ENCODE peak calls at places on chromosomes 4 and X, in nine cellular contexts. One of them, this sample, is unnamed.

GRCh38 chrX:40938418-40938817 is 146.8 kb upstream of the USP9X start:
- DNase-seq in lower leg skin: no peak
- DNase-seq in GM12865: no peak
- DNase-seq in HCT116: no peak
- DNase-seq in DND-41: no peak
- DNase-seq in fibroblast of pulmonary artery: peak; percentile 30
- DNase-seq in lower lobe of right lung: no peak
- DNase-seq in GM06990: no peak
- DNase-seq in endodermal cell: no peak
- DNase-seq in this sample: no peak

GRCh38 chr4:67083496-67083895 is 461.8 kb downstream of the CENPC start:
- DNase-seq in fibroblast of pulmonary artery: no peak
- DNase-seq in DND-41: no peak
- DNase-seq in GM06990: no peak
- DNase-seq in GM12865: no peak
- DNase-seq in HCT116: no peak
- DNase-seq in endodermal cell: no peak
- DNase-seq in lower lobe of right lung: no peak
- DNase-seq in lower leg skin: no peak
- DNase-seq in this sample: no peak

GRCh38 chr4:84578540-84579409 is 4.2 kb upstream of the CDS1 start:
- DNase-seq in fibroblast of pulmonary artery: peak; percentile 72
- DNase-seq in GM06990: no peak
- DNase-seq in DND-41: no peak
- DNase-seq in HCT116: peak; percentile 51
- DNase-seq in GM12865: peak; percentile 41
- DNase-seq in lower lobe of right lung: no peak
- DNase-seq in endodermal cell: peak; percentile 70
- DNase-seq in lower leg skin: no peak
- DNase-seq in this sample: peak; percentile 11

GRCh38 chr4:6955261-6955911 is 45.8 kb downstream of the TBC1D14 start:
- DNase-seq in lower lobe of right lung: peak; percentile 81
- DNase-seq in fibroblast of pulmonary artery: no peak
- DNase-seq in GM06990: no peak
- DNase-seq in HCT116: no peak
- DNase-seq in DND-41: no peak
- DNase-seq in GM12865: no peak
- DNase-seq in endodermal cell: peak; percentile 56
- DNase-seq in lower leg skin: peak; percentile 79
- DNase-seq in this sample: no peak

GRCh38 chr4:142016031-142016430 is 379.6 kb downstream of the IL15 start:
- DNase-seq in DND-41: no peak
- DNase-seq in endodermal cell: no peak
- DNase-seq in lower leg skin: no peak
- DNase-seq in lower lobe of right lung: no peak
- DNase-seq in GM12865: no peak
- DNase-seq in HCT116: no peak
- DNase-seq in GM06990: no peak
- DNase-seq in fibroblast of pulmonary artery: no peak
- DNase-seq in this sample: no peak

GRCh38 chr4:169956441-169956840 is 69.8 kb downstream of the MFAP3L start:
- DNase-seq in DND-41: no peak
- DNase-seq in HCT116: no peak
- DNase-seq in lower lobe of right lung: no peak
- DNase-seq in GM06990: no peak
- DNase-seq in endodermal cell: no peak
- DNase-seq in lower leg skin: no peak
- DNase-seq in fibroblast of pulmonary artery: no peak
- DNase-seq in GM12865: no peak
- DNase-seq in this sample: no peak

GRCh38 chr4:8537041-8537461 is 43.1 kb upstream of the GPR78 start:
- DNase-seq in GM12865: peak; percentile 92
- DNase-seq in HCT116: peak; percentile 58
- DNase-seq in lower leg skin: peak; percentile 90
- DNase-seq in fibroblast of pulmonary artery: peak; percentile 75
- DNase-seq in DND-41: no peak
- DNase-seq in GM06990: peak; percentile 57
- DNase-seq in lower lobe of right lung: no peak
- DNase-seq in endodermal cell: no peak
- DNase-seq in this sample: peak; percentile 43

GRCh38 chr4:109398928-109399327 is 34.7 kb upstream of the SEC24B start:
- DNase-seq in fibroblast of pulmonary artery: no peak
- DNase-seq in lower leg skin: no peak
- DNase-seq in lower lobe of right lung: no peak
- DNase-seq in HCT116: no peak
- DNase-seq in GM12865: no peak
- DNase-seq in endodermal cell: no peak
- DNase-seq in DND-41: no peak
- DNase-seq in GM06990: no peak
- DNase-seq in this sample: no peak

GRCh38 chr4:123573866-123574508 is 177.4 kb downstream of the SPRY1 start:
- DNase-seq in lower leg skin: no peak
- DNase-seq in endodermal cell: no peak
- DNase-seq in lower lobe of right lung: no peak
- DNase-seq in HCT116: no peak
- DNase-seq in DND-41: no peak
- DNase-seq in GM12865: peak; percentile 22
- DNase-seq in GM06990: no peak
- DNase-seq in fibroblast of pulmonary artery: no peak
- DNase-seq in this sample: no peak

GRCh38 chr4:47154816-47155370 is 123.5 kb downstream of the GABRB1 start:
- DNase-seq in fibroblast of pulmonary artery: no peak
- DNase-seq in endodermal cell: peak; percentile 49
- DNase-seq in lower leg skin: no peak
- DNase-seq in GM06990: no peak
- DNase-seq in HCT116: no peak
- DNase-seq in GM12865: no peak
- DNase-seq in DND-41: no peak
- DNase-seq in lower lobe of right lung: no peak
- DNase-seq in this sample: no peak

GRCh38 chr4:96352051-96352517 is 512.2 kb downstream of the PDHA2 start:
- DNase-seq in HCT116: peak; percentile 34
- DNase-seq in GM06990: no peak
- DNase-seq in lower lobe of right lung: no peak
- DNase-seq in GM12865: peak; percentile 6
- DNase-seq in lower leg skin: no peak
- DNase-seq in endodermal cell: peak; percentile 63
- DNase-seq in DND-41: peak; percentile 54
- DNase-seq in fibroblast of pulmonary artery: peak; percentile 63
- DNase-seq in this sample: no peak

GRCh38 chrX:96703816-96704215 is 19.2 kb downstream of the DIAPH2 start:
- DNase-seq in lower leg skin: no peak
- DNase-seq in HCT116: no peak
- DNase-seq in GM12865: no peak
- DNase-seq in DND-41: no peak
- DNase-seq in endodermal cell: peak; percentile 54
- DNase-seq in lower lobe of right lung: no peak
- DNase-seq in GM06990: no peak
- DNase-seq in fibroblast of pulmonary artery: no peak
- DNase-seq in this sample: no peak

GRCh38 chrX:71144651-71145050 is at the start of gene NLGN3:
- DNase-seq in GM06990: no peak
- DNase-seq in lower leg skin: no peak
- DNase-seq in fibroblast of pulmonary artery: no peak
- DNase-seq in lower lobe of right lung: no peak
- DNase-seq in DND-41: no peak
- DNase-seq in endodermal cell: peak; percentile 66
- DNase-seq in HCT116: no peak
- DNase-seq in GM12865: no peak
- DNase-seq in this sample: no peak

GRCh38 chr4:123093247-123093646 is 170.8 kb upstream of the NUDT6 start:
- DNase-seq in lower leg skin: no peak
- DNase-seq in lower lobe of right lung: no peak
- DNase-seq in fibroblast of pulmonary artery: no peak
- DNase-seq in GM12865: no peak
- DNase-seq in endodermal cell: no peak
- DNase-seq in GM06990: no peak
- DNase-seq in HCT116: no peak
- DNase-seq in DND-41: no peak
- DNase-seq in this sample: no peak

GRCh38 chr4:164357957-164358356 is 396.0 kb upstream of the SMIM31 start:
- DNase-seq in GM12865: no peak
- DNase-seq in DND-41: no peak
- DNase-seq in fibroblast of pulmonary artery: no peak
- DNase-seq in endodermal cell: no peak
- DNase-seq in HCT116: no peak
- DNase-seq in lower leg skin: no peak
- DNase-seq in GM06990: no peak
- DNase-seq in lower lobe of right lung: no peak
- DNase-seq in this sample: no peak

GRCh38 chr4:41256740-41257256 is at the start of gene UCHL1:
- DNase-seq in HCT116: no peak
- DNase-seq in GM06990: peak; percentile 88
- DNase-seq in endodermal cell: peak; percentile 98
- DNase-seq in lower leg skin: no peak
- DNase-seq in DND-41: no peak
- DNase-seq in fibroblast of pulmonary artery: peak; percentile 85
- DNase-seq in lower lobe of right lung: no peak
- DNase-seq in GM12865: peak; percentile 93
- DNase-seq in this sample: peak; percentile 71

GRCh38 chr4:19021617-19022016 is 1000.1 kb upstream of the LCORL start:
- DNase-seq in GM12865: no peak
- DNase-seq in GM06990: no peak
- DNase-seq in fibroblast of pulmonary artery: no peak
- DNase-seq in lower lobe of right lung: no peak
- DNase-seq in lower leg skin: no peak
- DNase-seq in HCT116: no peak
- DNase-seq in endodermal cell: no peak
- DNase-seq in DND-41: no peak
- DNase-seq in this sample: no peak

GRCh38 chrX:1291110-1291740 is 22.6 kb downstream of the CSF2RA start:
- DNase-seq in HCT116: no peak
- DNase-seq in lower lobe of right lung: no peak
- DNase-seq in endodermal cell: no peak
- DNase-seq in fibroblast of pulmonary artery: no peak
- DNase-seq in GM12865: no peak
- DNase-seq in DND-41: no peak
- DNase-seq in GM06990: no peak
- DNase-seq in lower leg skin: no peak
- DNase-seq in this sample: no peak

GRCh38 chr4:38867478-38868054 is at the start of gene FAM114A1:
- DNase-seq in HCT116: no peak
- DNase-seq in DND-41: no peak
- DNase-seq in GM12865: peak; percentile 70
- DNase-seq in fibroblast of pulmonary artery: peak; percentile 84
- DNase-seq in endodermal cell: peak; percentile 88
- DNase-seq in GM06990: peak; percentile 76
- DNase-seq in lower leg skin: peak; percentile 94
- DNase-seq in lower lobe of right lung: peak; percentile 86
- DNase-seq in this sample: no peak

GRCh38 chr4:84837751-84838150 is 128.7 kb downstream of the WDFY3 start:
- DNase-seq in DND-41: no peak
- DNase-seq in fibroblast of pulmonary artery: peak; percentile 9
- DNase-seq in GM06990: no peak
- DNase-seq in lower leg skin: no peak
- DNase-seq in HCT116: no peak
- DNase-seq in endodermal cell: no peak
- DNase-seq in GM12865: no peak
- DNase-seq in lower lobe of right lung: no peak
- DNase-seq in this sample: no peak

GRCh38 chr4:31104033-31104432 is 383.9 kb downstream of the PCDH7 start:
- DNase-seq in lower lobe of right lung: no peak
- DNase-seq in GM06990: no peak
- DNase-seq in GM12865: no peak
- DNase-seq in HCT116: no peak
- DNase-seq in endodermal cell: no peak
- DNase-seq in fibroblast of pulmonary artery: no peak
- DNase-seq in lower leg skin: no peak
- DNase-seq in DND-41: no peak
- DNase-seq in this sample: no peak
- H3K4me3 ChIP-seq in lower lobe of right lung: no peak overlapping the region
- H3K4me3 ChIP-seq in GM06990: no peak overlapping the region
- H3K4me3 ChIP-seq in GM12865: no peak overlapping the region
- H3K4me3 ChIP-seq in HCT116: no peak overlapping the region
- H3K4me3 ChIP-seq in endodermal cell: no peak overlapping the region
- H3K4me3 ChIP-seq in fibroblast of pulmonary artery: no peak overlapping the region
- H3K4me3 ChIP-seq in lower leg skin: no peak overlapping the region
- H3K4me3 ChIP-seq in DND-41: no peak overlapping the region
- H3K4me3 ChIP-seq in this sample: no peak overlapping the region

GRCh38 chr4:151049430-151049884 is 34.4 kb upstream of the LRBA start:
- DNase-seq in endodermal cell: peak; percentile 96
- DNase-seq in DND-41: no peak
- DNase-seq in GM12865: no peak
- DNase-seq in lower lobe of right lung: no peak
- DNase-seq in HCT116: no peak
- DNase-seq in GM06990: no peak
- DNase-seq in fibroblast of pulmonary artery: no peak
- DNase-seq in lower leg skin: peak; percentile 29
- DNase-seq in this sample: no peak
- TF ChIP-seq CTCF in endodermal cell: peak; percentile 15
- TF ChIP-seq CTCF in DND-41: no peak
- TF ChIP-seq CTCF in GM12865: no peak
- TF ChIP-seq CTCF in lower lobe of right lung: no peak
- TF ChIP-seq CTCF in HCT116: no peak
- TF ChIP-seq CTCF in GM06990: no peak
- TF ChIP-seq CTCF in fibroblast of pulmonary artery: no peak
- TF ChIP-seq CTCF in lower leg skin: no peak
- TF ChIP-seq CTCF in this sample: no peak

GRCh38 chrX:103063191-103063845 is 653 bp downstream of the BEX1 start:
- DNase-seq in HCT116: no peak
- DNase-seq in GM12865: no peak
- DNase-seq in fibroblast of pulmonary artery: peak; percentile 55
- DNase-seq in lower lobe of right lung: no peak
- DNase-seq in DND-41: no peak
- DNase-seq in GM06990: no peak
- DNase-seq in lower leg skin: no peak
- DNase-seq in endodermal cell: peak; percentile 81
- DNase-seq in this sample: peak; percentile 11
- H3K4me3 ChIP-seq in HCT116: no peak overlapping the region
- H3K4me3 ChIP-seq in GM12865: no peak overlapping the region
- H3K4me3 ChIP-seq in fibroblast of pulmonary artery: peak overlapping the region; percentile 46
- H3K4me3 ChIP-seq in lower lobe of right lung: peak overlapping the region; percentile 40
- H3K4me3 ChIP-seq in DND-41: no peak overlapping the region
- H3K4me3 ChIP-seq in GM06990: no peak overlapping the region
- H3K4me3 ChIP-seq in lower leg skin: no peak overlapping the region
- H3K4me3 ChIP-seq in endodermal cell: peak overlapping the region; percentile 69
- H3K4me3 ChIP-seq in this sample: peak overlapping the region; percentile 11

DNA sequence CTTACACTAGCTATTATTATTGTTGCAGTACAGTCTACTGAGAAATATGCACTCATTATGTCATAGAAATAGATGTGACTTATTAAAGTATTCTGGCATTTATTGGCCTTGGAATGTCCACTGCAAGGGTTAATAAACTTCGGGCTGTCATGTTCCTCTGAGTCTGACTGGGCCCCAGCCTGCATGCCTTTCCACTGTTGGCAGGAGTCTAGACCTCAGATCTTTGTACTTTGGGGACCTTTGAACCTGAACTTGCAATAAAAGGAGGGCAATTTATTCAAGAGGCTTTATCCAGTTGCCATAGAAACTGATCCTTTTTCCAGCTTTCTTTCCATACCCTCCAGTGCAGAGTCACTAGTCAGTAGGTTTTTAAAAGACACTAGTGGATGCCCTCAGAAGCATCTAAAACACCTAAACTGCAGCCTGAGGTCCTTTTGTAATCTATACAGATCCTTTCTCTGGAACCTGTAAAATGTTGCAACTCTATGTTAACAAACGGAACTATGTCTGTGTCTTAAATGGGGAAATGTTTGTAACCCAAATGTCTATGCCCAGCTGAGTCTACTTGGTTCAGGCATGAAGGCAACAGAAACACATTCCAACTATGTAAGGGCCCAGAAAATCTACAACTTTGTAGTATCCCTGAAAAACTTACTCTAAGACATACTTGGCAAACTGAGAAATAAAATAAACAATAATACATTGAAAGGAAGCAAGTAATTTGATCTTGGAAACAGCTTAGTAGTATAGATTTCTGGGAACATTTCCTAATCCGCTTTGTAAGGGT is 41.6 kb downstream of the SOWAHB start:
- DNase-seq in lower leg skin: no peak
- DNase-seq in GM12865: no peak
- DNase-seq in DND-41: no peak
- DNase-seq in HCT116: no peak
- DNase-seq in endodermal cell: no peak
- DNase-seq in GM06990: no peak
- DNase-seq in lower lobe of right lung: no peak
- DNase-seq in fibroblast of pulmonary artery: peak; percentile 53
- DNase-seq in this sample: peak; percentile 29
- TF ChIP-seq CTCF in lower leg skin: no peak
- TF ChIP-seq CTCF in GM12865: no peak
- TF ChIP-seq CTCF in DND-41: no peak
- TF ChIP-seq CTCF in HCT116: no peak
- TF ChIP-seq CTCF in endodermal cell: no peak
- TF ChIP-seq CTCF in GM06990: no peak
- TF ChIP-seq CTCF in lower lobe of right lung: no peak
- TF ChIP-seq CTCF in fibroblast of pulmonary artery: no peak
- TF ChIP-seq CTCF in this sample: no peak

This sample was measured in HFF-Myc.